ENCODE peak calls at places on chromosomes 3 and 15, in seven cellular contexts. One of them, this sample, is unnamed. For H3K4me1, the result is how much of the 10 kb centered on the place peaks cover.

GRCh38 chr3:141680620-141681389 is 57.3 kb upstream of the RNF7 start:
- DNase-seq in endothelial cell of umbilical vein: peak
- DNase-seq in tibial artery: no peak
- DNase-seq in adrenal gland: peak
- DNase-seq in sigmoid colon: no peak
- DNase-seq in CD4-positive, alpha-beta memory T cell: peak
- DNase-seq in endodermal cell: peak
- DNase-seq in this sample: peak

GRCh38 chr3:69392415-69392814 is 6.5 kb upstream of the FRMD4B start:
- DNase-seq in endothelial cell of umbilical vein: no peak
- DNase-seq in tibial artery: no peak
- DNase-seq in adrenal gland: no peak
- DNase-seq in sigmoid colon: no peak
- DNase-seq in CD4-positive, alpha-beta memory T cell: no peak
- DNase-seq in endodermal cell: no peak
- DNase-seq in this sample: no peak

GRCh38 chr3:71640549-71640948 is 57.0 kb upstream of the FOXP1 start:
- DNase-seq in endothelial cell of umbilical vein: no peak
- DNase-seq in tibial artery: no peak
- DNase-seq in adrenal gland: no peak
- DNase-seq in sigmoid colon: no peak
- DNase-seq in CD4-positive, alpha-beta memory T cell: no peak
- DNase-seq in endodermal cell: no peak
- DNase-seq in this sample: no peak

GRCh38 chr3:155065537-155065936 is 14.6 kb upstream of the MME start:
- DNase-seq in endothelial cell of umbilical vein: peak
- DNase-seq in tibial artery: no peak
- DNase-seq in adrenal gland: no peak
- DNase-seq in sigmoid colon: no peak
- DNase-seq in CD4-positive, alpha-beta memory T cell: no peak
- DNase-seq in endodermal cell: no peak
- DNase-seq in this sample: no peak

GRCh38 chr3:159840900-159841299 is 147.7 kb upstream of the IL12A start:
- DNase-seq in endothelial cell of umbilical vein: no peak
- DNase-seq in tibial artery: no peak
- DNase-seq in adrenal gland: no peak
- DNase-seq in sigmoid colon: no peak
- DNase-seq in CD4-positive, alpha-beta memory T cell: no peak
- DNase-seq in endodermal cell: no peak
- DNase-seq in this sample: no peak

GRCh38 chr3:183122257-183122932 is 23.1 kb upstream of the MCCC1 start:
- DNase-seq in endothelial cell of umbilical vein: peak
- DNase-seq in tibial artery: no peak
- DNase-seq in adrenal gland: no peak
- DNase-seq in sigmoid colon: no peak
- DNase-seq in CD4-positive, alpha-beta memory T cell: peak
- DNase-seq in endodermal cell: peak
- DNase-seq in this sample: no peak

GRCh38 chr15:81098884-81099601 is 35.0 kb upstream of the CFAP161 start:
- DNase-seq in endothelial cell of umbilical vein: peak
- DNase-seq in tibial artery: no peak
- DNase-seq in adrenal gland: peak
- DNase-seq in sigmoid colon: peak
- DNase-seq in CD4-positive, alpha-beta memory T cell: no peak
- DNase-seq in endodermal cell: no peak
- DNase-seq in this sample: peak

GRCh38 chr15:70036585-70037343 is 61.0 kb downstream of the TLE3 start:
- DNase-seq in endothelial cell of umbilical vein: no peak
- DNase-seq in tibial artery: peak
- DNase-seq in adrenal gland: no peak
- DNase-seq in sigmoid colon: no peak
- DNase-seq in CD4-positive, alpha-beta memory T cell: no peak
- DNase-seq in endodermal cell: no peak
- DNase-seq in this sample: no peak

GRCh38 chr3:40124918-40125317 is 184.6 kb upstream of the EIF1B start:
- DNase-seq in endothelial cell of umbilical vein: no peak
- DNase-seq in tibial artery: no peak
- DNase-seq in adrenal gland: no peak
- DNase-seq in sigmoid colon: no peak
- DNase-seq in CD4-positive, alpha-beta memory T cell: no peak
- DNase-seq in endodermal cell: no peak
- DNase-seq in this sample: no peak

GRCh38 chr15:101439920-101440319 is 49.6 kb downstream of the PCSK6 start:
- DNase-seq in endothelial cell of umbilical vein: no peak
- DNase-seq in tibial artery: no peak
- DNase-seq in adrenal gland: peak
- DNase-seq in sigmoid colon: no peak
- DNase-seq in CD4-positive, alpha-beta memory T cell: no peak
- DNase-seq in endodermal cell: no peak
- DNase-seq in this sample: no peak

GRCh38 chr3:187717572-187717971 is 15.2 kb upstream of the RTP2 start:
- DNase-seq in endothelial cell of umbilical vein: no peak
- DNase-seq in tibial artery: no peak
- DNase-seq in adrenal gland: peak
- DNase-seq in sigmoid colon: no peak
- DNase-seq in CD4-positive, alpha-beta memory T cell: no peak
- DNase-seq in endodermal cell: no peak
- DNase-seq in this sample: no peak

GRCh38 chr15:100910119-100910518 is 9.0 kb upstream of the LRRK1 start:
- DNase-seq in endothelial cell of umbilical vein: no peak
- DNase-seq in tibial artery: peak
- DNase-seq in adrenal gland: no peak
- DNase-seq in sigmoid colon: no peak
- DNase-seq in CD4-positive, alpha-beta memory T cell: no peak
- DNase-seq in endodermal cell: peak
- DNase-seq in this sample: no peak

GRCh38 chr3:30638685-30639412 is 32.4 kb downstream of the TGFBR2 start:
- DNase-seq in endothelial cell of umbilical vein: no peak
- DNase-seq in tibial artery: no peak
- DNase-seq in adrenal gland: no peak
- DNase-seq in sigmoid colon: no peak
- DNase-seq in CD4-positive, alpha-beta memory T cell: no peak
- DNase-seq in endodermal cell: no peak
- DNase-seq in this sample: peak

GRCh38 chr3:81302045-81302444 is 459.4 kb downstream of the GBE1 start:
- DNase-seq in endothelial cell of umbilical vein: peak
- DNase-seq in tibial artery: no peak
- DNase-seq in adrenal gland: peak
- DNase-seq in sigmoid colon: no peak
- DNase-seq in CD4-positive, alpha-beta memory T cell: no peak
- DNase-seq in endodermal cell: peak
- DNase-seq in this sample: no peak

GRCh38 chr15:95946241-95946640 is 384.3 kb upstream of the NR2F2 start:
- DNase-seq in endothelial cell of umbilical vein: no peak
- DNase-seq in tibial artery: no peak
- DNase-seq in adrenal gland: no peak
- DNase-seq in sigmoid colon: no peak
- DNase-seq in CD4-positive, alpha-beta memory T cell: no peak
- DNase-seq in endodermal cell: no peak
- DNase-seq in this sample: no peak

GRCh38 chr3:59774613-59775012 is 724.8 kb upstream of the CFAP20DC start:
- DNase-seq in endothelial cell of umbilical vein: no peak
- DNase-seq in tibial artery: no peak
- DNase-seq in adrenal gland: no peak
- DNase-seq in sigmoid colon: no peak
- DNase-seq in CD4-positive, alpha-beta memory T cell: no peak
- DNase-seq in endodermal cell: no peak
- DNase-seq in this sample: no peak

GRCh38 chr15:58587481-58587880 is 155.7 kb downstream of the LIPC start:
- DNase-seq in endothelial cell of umbilical vein: no peak
- DNase-seq in tibial artery: no peak
- DNase-seq in adrenal gland: no peak
- DNase-seq in sigmoid colon: no peak
- DNase-seq in CD4-positive, alpha-beta memory T cell: no peak
- DNase-seq in endodermal cell: no peak
- DNase-seq in this sample: no peak

GRCh38 chr15:22980189-22981136 is at the start of gene CYFIP1:
- DNase-seq in endothelial cell of umbilical vein: peak
- DNase-seq in tibial artery: peak
- DNase-seq in adrenal gland: peak
- DNase-seq in sigmoid colon: peak
- DNase-seq in CD4-positive, alpha-beta memory T cell: peak
- DNase-seq in endodermal cell: peak
- DNase-seq in this sample: peak

GRCh38 chr15:38547255-38547997 is 17.2 kb downstream of the RASGRP1 start:
- DNase-seq in endothelial cell of umbilical vein: no peak
- DNase-seq in tibial artery: no peak
- DNase-seq in adrenal gland: no peak
- DNase-seq in sigmoid colon: no peak
- DNase-seq in CD4-positive, alpha-beta memory T cell: no peak
- DNase-seq in endodermal cell: no peak
- DNase-seq in this sample: peak

GRCh38 chr3:37907371-37907770 is 45.7 kb downstream of the CTDSPL start:
- DNase-seq in endothelial cell of umbilical vein: no peak
- DNase-seq in tibial artery: no peak
- DNase-seq in adrenal gland: no peak
- DNase-seq in sigmoid colon: no peak
- DNase-seq in CD4-positive, alpha-beta memory T cell: no peak
- DNase-seq in endodermal cell: no peak
- DNase-seq in this sample: no peak

GRCh38 chr3:37906734-37907282 is 45.1 kb downstream of the CTDSPL start:
- DNase-seq in endothelial cell of umbilical vein: peak
- DNase-seq in tibial artery: no peak
- DNase-seq in adrenal gland: no peak
- DNase-seq in sigmoid colon: no peak
- DNase-seq in CD4-positive, alpha-beta memory T cell: no peak
- DNase-seq in endodermal cell: no peak
- DNase-seq in this sample: no peak

GRCh38 chr3:37905987-37906674 is 44.5 kb downstream of the CTDSPL start:
- DNase-seq in endothelial cell of umbilical vein: peak
- DNase-seq in tibial artery: no peak
- DNase-seq in adrenal gland: peak
- DNase-seq in sigmoid colon: no peak
- DNase-seq in CD4-positive, alpha-beta memory T cell: no peak
- DNase-seq in endodermal cell: no peak
- DNase-seq in this sample: no peak

GRCh38 chr3:37909067-37909911 is 47.6 kb downstream of the CTDSPL start:
- DNase-seq in endothelial cell of umbilical vein: peak
- DNase-seq in tibial artery: no peak
- DNase-seq in adrenal gland: no peak
- DNase-seq in sigmoid colon: no peak
- DNase-seq in CD4-positive, alpha-beta memory T cell: no peak
- DNase-seq in endodermal cell: no peak
- DNase-seq in this sample: no peak

DNA sequence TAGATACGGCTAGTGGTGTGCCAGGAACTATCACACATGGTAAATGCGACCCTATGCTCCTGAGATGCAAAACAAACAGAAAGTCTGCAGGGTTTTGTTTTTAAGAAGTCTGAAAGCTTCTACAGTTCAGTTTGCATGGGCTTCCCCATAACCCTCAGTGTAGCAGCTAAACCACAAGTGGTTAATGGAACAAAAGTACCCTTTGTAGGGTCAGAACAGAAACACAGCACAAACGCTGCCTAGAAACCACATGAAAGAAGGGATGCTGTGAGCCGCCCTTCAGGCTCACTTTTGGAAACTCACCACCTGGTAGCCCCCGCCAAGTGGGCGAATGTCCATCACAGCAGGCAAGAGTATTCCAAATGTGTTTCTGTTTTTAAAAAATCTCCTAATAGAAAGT is 46.2 kb downstream of the CTDSPL start:
- DNase-seq in endothelial cell of umbilical vein: no peak
- DNase-seq in tibial artery: no peak
- DNase-seq in adrenal gland: no peak
- DNase-seq in sigmoid colon: no peak
- DNase-seq in CD4-positive, alpha-beta memory T cell: no peak
- DNase-seq in endodermal cell: no peak
- DNase-seq in this sample: no peak
- H3K4me1 ChIP-seq in endothelial cell of umbilical vein: under half
- H3K4me1 ChIP-seq in tibial artery: half or more
- H3K4me1 ChIP-seq in adrenal gland: under half
- H3K4me1 ChIP-seq in sigmoid colon: half or more
- H3K4me1 ChIP-seq in CD4-positive, alpha-beta memory T cell: under half
- H3K4me1 ChIP-seq in endodermal cell: under half
- H3K4me1 ChIP-seq in this sample: under half

DNA sequence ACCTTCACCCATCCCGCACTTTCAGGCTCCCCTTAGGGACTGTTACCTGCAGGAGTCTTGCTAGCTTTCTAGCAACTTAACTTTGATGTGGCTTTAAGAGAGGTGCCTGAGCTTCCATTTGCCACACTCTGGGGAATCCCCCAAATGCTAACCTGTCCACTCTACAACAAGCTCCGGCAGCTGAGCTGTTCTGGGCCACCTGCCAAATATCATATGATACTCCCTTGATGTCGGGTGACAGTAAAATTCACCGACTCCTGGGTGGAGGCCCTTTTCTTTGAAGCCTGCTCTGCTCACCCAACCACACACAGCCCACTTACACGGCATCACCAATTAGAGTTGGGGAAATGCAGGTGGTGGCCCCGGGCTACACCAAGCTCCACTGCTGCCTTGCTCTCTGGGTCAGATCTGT is 38.0 kb upstream of the XCR1 start:
- DNase-seq in endothelial cell of umbilical vein: no peak
- DNase-seq in tibial artery: no peak
- DNase-seq in adrenal gland: no peak
- DNase-seq in sigmoid colon: no peak
- DNase-seq in CD4-positive, alpha-beta memory T cell: peak
- DNase-seq in endodermal cell: no peak
- DNase-seq in this sample: peak
- H3K4me1 ChIP-seq in endothelial cell of umbilical vein: under half
- H3K4me1 ChIP-seq in tibial artery: half or more
- H3K4me1 ChIP-seq in adrenal gland: under half
- H3K4me1 ChIP-seq in sigmoid colon: under half
- H3K4me1 ChIP-seq in CD4-positive, alpha-beta memory T cell: half or more
- H3K4me1 ChIP-seq in endodermal cell: under half
- H3K4me1 ChIP-seq in this sample: under half

DNA sequence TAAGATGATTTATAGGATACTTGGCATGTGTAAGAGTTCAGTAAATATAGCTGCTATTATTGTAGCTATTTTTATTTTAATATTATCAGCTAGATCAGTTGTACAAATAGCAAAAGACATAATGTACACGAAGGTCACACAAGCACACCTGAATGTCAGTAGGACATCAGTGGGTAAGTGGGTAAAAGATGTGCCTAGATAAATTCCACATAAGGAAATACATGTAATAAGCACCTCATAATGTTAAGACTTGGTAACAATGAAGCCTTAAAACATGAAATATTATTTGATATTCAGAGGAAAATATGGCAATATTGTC is 41.5 kb downstream of the ABHD2 start:
- DNase-seq in endothelial cell of umbilical vein: no peak
- DNase-seq in tibial artery: no peak
- DNase-seq in adrenal gland: no peak
- DNase-seq in sigmoid colon: no peak
- DNase-seq in CD4-positive, alpha-beta memory T cell: no peak
- DNase-seq in endodermal cell: no peak
- DNase-seq in this sample: no peak
- H3K4me1 ChIP-seq in endothelial cell of umbilical vein: under half
- H3K4me1 ChIP-seq in tibial artery: half or more
- H3K4me1 ChIP-seq in adrenal gland: under half
- H3K4me1 ChIP-seq in sigmoid colon: under half
- H3K4me1 ChIP-seq in CD4-positive, alpha-beta memory T cell: under half
- H3K4me1 ChIP-seq in endodermal cell: under half
- H3K4me1 ChIP-seq in this sample: under half

DNA sequence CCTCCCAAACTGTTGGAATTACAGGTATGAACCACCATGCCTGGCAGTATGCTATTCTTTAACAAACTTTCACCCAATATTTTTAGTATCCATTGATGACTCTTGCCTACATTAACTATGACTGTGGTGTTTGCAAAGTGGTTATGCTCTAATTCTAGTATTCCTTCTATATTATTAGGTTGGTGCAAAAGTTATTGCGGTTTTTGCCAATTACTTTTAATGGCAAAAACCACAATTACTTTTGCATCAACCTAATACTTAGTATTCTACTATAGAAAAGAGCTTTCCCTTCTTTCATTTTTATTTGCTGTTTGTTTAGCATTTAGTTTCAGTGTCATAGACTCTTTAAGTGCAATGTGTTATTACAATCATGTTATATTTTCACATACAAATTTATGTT is 760.6 kb downstream of the NR2F2 start:
- DNase-seq in endothelial cell of umbilical vein: no peak
- DNase-seq in tibial artery: no peak
- DNase-seq in adrenal gland: no peak
- DNase-seq in sigmoid colon: no peak
- DNase-seq in CD4-positive, alpha-beta memory T cell: no peak
- DNase-seq in endodermal cell: no peak
- DNase-seq in this sample: no peak
- H3K4me1 ChIP-seq in endothelial cell of umbilical vein: under half
- H3K4me1 ChIP-seq in tibial artery: under half
- H3K4me1 ChIP-seq in adrenal gland: under half
- H3K4me1 ChIP-seq in sigmoid colon: under half
- H3K4me1 ChIP-seq in CD4-positive, alpha-beta memory T cell: under half
- H3K4me1 ChIP-seq in endodermal cell: under half
- H3K4me1 ChIP-seq in this sample: under half